ENCODE peak calls at places on chromosomes 6 and 20, in six cellular contexts. One of them, this sample, is unnamed.

GRCh38 chr6:104599821-104600658 is 259.7 kb downstream of the HACE1 start:
- DNase-seq in HepG2: no peak
- DNase-seq in SK-N-SH: no peak
- DNase-seq in K562: no peak
- DNase-seq in H1: no peak
- DNase-seq in GM12878: no peak
- DNase-seq in this sample: no peak

GRCh38 chr6:52815167-52816092 is 11.8 kb upstream of the GSTA1 start:
- DNase-seq in K562: peak
- DNase-seq in HepG2: peak
- DNase-seq in SK-N-SH: peak
- DNase-seq in H1: peak
- DNase-seq in GM12878: no peak
- DNase-seq in this sample: peak

GRCh38 chr6:42224222-42225042 is 6.8 kb upstream of the MRPS10 start:
- DNase-seq in SK-N-SH: no peak
- DNase-seq in K562: no peak
- DNase-seq in H1: no peak
- DNase-seq in HepG2: peak
- DNase-seq in GM12878: peak
- DNase-seq in this sample: no peak

GRCh38 chr6:85192186-85192585 is 257.7 kb upstream of the NT5E start:
- DNase-seq in SK-N-SH: no peak
- DNase-seq in HepG2: no peak
- DNase-seq in K562: no peak
- DNase-seq in GM12878: no peak
- DNase-seq in H1: no peak
- DNase-seq in this sample: no peak

GRCh38 chr6:43947860-43948259 is 177.8 kb downstream of the VEGFA start:
- DNase-seq in HepG2: no peak
- DNase-seq in H1: no peak
- DNase-seq in K562: no peak
- DNase-seq in GM12878: no peak
- DNase-seq in SK-N-SH: no peak
- DNase-seq in this sample: no peak

GRCh38 chr6:32941412-32941784 is 570 bp upstream of the HLA-DMB start:
- DNase-seq in HepG2: no peak
- DNase-seq in K562: no peak
- DNase-seq in H1: no peak
- DNase-seq in SK-N-SH: no peak
- DNase-seq in GM12878: peak
- DNase-seq in this sample: peak

GRCh38 chr6:115271434-115271833 is 789.3 kb downstream of the FRK start:
- DNase-seq in HepG2: no peak
- DNase-seq in GM12878: no peak
- DNase-seq in K562: no peak
- DNase-seq in SK-N-SH: no peak
- DNase-seq in H1: no peak
- DNase-seq in this sample: no peak

GRCh38 chr6:33195304-33196022 is 3.2 kb upstream of the COL11A2 start:
- DNase-seq in K562: no peak
- DNase-seq in H1: no peak
- DNase-seq in HepG2: no peak
- DNase-seq in SK-N-SH: no peak
- DNase-seq in GM12878: no peak
- DNase-seq in this sample: no peak

GRCh38 chr20:40651121-40651520 is 37.9 kb downstream of the MAFB start:
- DNase-seq in H1: no peak
- DNase-seq in GM12878: no peak
- DNase-seq in SK-N-SH: no peak
- DNase-seq in HepG2: no peak
- DNase-seq in K562: no peak
- DNase-seq in this sample: no peak

GRCh38 chr6:163418273-163419029 is 3.9 kb downstream of the QKI start:
- DNase-seq in K562: no peak
- DNase-seq in SK-N-SH: no peak
- DNase-seq in HepG2: no peak
- DNase-seq in GM12878: no peak
- DNase-seq in H1: no peak
- DNase-seq in this sample: no peak

GRCh38 chr20:53763707-53764415 is 170.2 kb upstream of the ZNF217 start:
- DNase-seq in HepG2: peak
- DNase-seq in H1: peak
- DNase-seq in SK-N-SH: no peak
- DNase-seq in K562: no peak
- DNase-seq in GM12878: no peak
- DNase-seq in this sample: no peak

GRCh38 chr6:87066449-87067288 is 28.2 kb downstream of the CGA start:
- DNase-seq in K562: peak
- DNase-seq in GM12878: peak
- DNase-seq in SK-N-SH: peak
- DNase-seq in HepG2: peak
- DNase-seq in H1: no peak
- DNase-seq in this sample: peak

GRCh38 chr20:9442858-9443257 is 71.5 kb upstream of the LAMP5 start:
- DNase-seq in K562: no peak
- DNase-seq in HepG2: peak
- DNase-seq in SK-N-SH: peak
- DNase-seq in H1: no peak
- DNase-seq in GM12878: peak
- DNase-seq in this sample: no peak

GRCh38 chr20:53157443-53158408 is 185.6 kb downstream of the TSHZ2 start:
- DNase-seq in H1: peak
- DNase-seq in K562: peak
- DNase-seq in SK-N-SH: no peak
- DNase-seq in HepG2: peak
- DNase-seq in GM12878: no peak
- DNase-seq in this sample: peak

GRCh38 chr20:31494131-31494530 is 19.0 kb downstream of the REM1 start:
- DNase-seq in SK-N-SH: no peak
- DNase-seq in H1: no peak
- DNase-seq in GM12878: no peak
- DNase-seq in HepG2: peak
- DNase-seq in K562: peak
- DNase-seq in this sample: peak

GRCh38 chr20:8756410-8756809 is 312.5 kb upstream of the PLCB4 start:
- DNase-seq in SK-N-SH: no peak
- DNase-seq in H1: no peak
- DNase-seq in GM12878: no peak
- DNase-seq in HepG2: peak
- DNase-seq in K562: peak
- DNase-seq in this sample: no peak

GRCh38 chr20:61895686-61896057 is 170.0 kb downstream of the TAF4 start:
- DNase-seq in K562: no peak
- DNase-seq in SK-N-SH: no peak
- DNase-seq in GM12878: no peak
- DNase-seq in H1: no peak
- DNase-seq in HepG2: no peak
- DNase-seq in this sample: no peak

GRCh38 chr20:36355469-36356171 is 49.5 kb downstream of the DLGAP4 start:
- DNase-seq in H1: no peak
- DNase-seq in SK-N-SH: no peak
- DNase-seq in K562: peak
- DNase-seq in HepG2: no peak
- DNase-seq in GM12878: no peak
- DNase-seq in this sample: no peak

GRCh38 chr6:150878347-150879213 is 13.1 kb downstream of the MTHFD1L start:
- DNase-seq in K562: no peak
- DNase-seq in GM12878: no peak
- DNase-seq in HepG2: peak
- DNase-seq in H1: no peak
- DNase-seq in SK-N-SH: no peak
- DNase-seq in this sample: no peak

GRCh38 chr6:159819932-159820640 is 20.0 kb downstream of the PNLDC1 start:
- DNase-seq in K562: no peak
- DNase-seq in GM12878: no peak
- DNase-seq in SK-N-SH: no peak
- DNase-seq in HepG2: no peak
- DNase-seq in H1: no peak
- DNase-seq in this sample: peak

GRCh38 chr20:12762725-12763124 is 246.0 kb upstream of the SPTLC3 start:
- DNase-seq in HepG2: no peak
- DNase-seq in GM12878: no peak
- DNase-seq in K562: no peak
- DNase-seq in H1: no peak
- DNase-seq in SK-N-SH: peak
- DNase-seq in this sample: no peak

GRCh38 chr20:11849270-11849920 is 68.3 kb upstream of the BTBD3 start:
- DNase-seq in SK-N-SH: no peak
- DNase-seq in K562: no peak
- DNase-seq in HepG2: no peak
- DNase-seq in GM12878: no peak
- DNase-seq in H1: no peak
- DNase-seq in this sample: no peak

GRCh38 chr20:63955281-63955845 is 853 bp downstream of the UCKL1 start:
- DNase-seq in GM12878: no peak
- DNase-seq in SK-N-SH: peak
- DNase-seq in H1: no peak
- DNase-seq in K562: peak
- DNase-seq in HepG2: peak
- DNase-seq in this sample: peak

GRCh38 chr20:59242714-59243626 is 57.4 kb upstream of the EDN3 start:
- DNase-seq in GM12878: no peak
- DNase-seq in SK-N-SH: no peak
- DNase-seq in K562: no peak
- DNase-seq in HepG2: no peak
- DNase-seq in H1: no peak
- DNase-seq in this sample: no peak

GRCh38 chr20:40945189-40945588 is 83.4 kb upstream of the TOP1 start:
- DNase-seq in GM12878: no peak
- DNase-seq in K562: no peak
- DNase-seq in SK-N-SH: no peak
- DNase-seq in HepG2: no peak
- DNase-seq in H1: no peak
- DNase-seq in this sample: no peak

GRCh38 chr6:11367638-11368199 is 135.3 kb upstream of the NEDD9 start:
- DNase-seq in HepG2: peak
- DNase-seq in GM12878: no peak
- DNase-seq in SK-N-SH: no peak
- DNase-seq in K562: no peak
- DNase-seq in H1: no peak
- DNase-seq in this sample: no peak

GRCh38 chr20:45919951-45920794 is 8.2 kb upstream of the PLTP start:
- DNase-seq in H1: no peak
- DNase-seq in K562: no peak
- DNase-seq in GM12878: no peak
- DNase-seq in SK-N-SH: peak
- DNase-seq in HepG2: no peak
- DNase-seq in this sample: no peak

GRCh38 chr6:45896783-45897441 is 118.7 kb downstream of the CLIC5 start:
- DNase-seq in H1: no peak
- DNase-seq in K562: no peak
- DNase-seq in GM12878: no peak
- DNase-seq in SK-N-SH: no peak
- DNase-seq in HepG2: no peak
- DNase-seq in this sample: no peak

GRCh38 chr20:63695419-63696310 is 787 bp upstream of the TNFRSF6B start:
- DNase-seq in GM12878: no peak
- DNase-seq in HepG2: no peak
- DNase-seq in SK-N-SH: peak
- DNase-seq in K562: peak
- DNase-seq in H1: no peak
- DNase-seq in this sample: no peak

DNA sequence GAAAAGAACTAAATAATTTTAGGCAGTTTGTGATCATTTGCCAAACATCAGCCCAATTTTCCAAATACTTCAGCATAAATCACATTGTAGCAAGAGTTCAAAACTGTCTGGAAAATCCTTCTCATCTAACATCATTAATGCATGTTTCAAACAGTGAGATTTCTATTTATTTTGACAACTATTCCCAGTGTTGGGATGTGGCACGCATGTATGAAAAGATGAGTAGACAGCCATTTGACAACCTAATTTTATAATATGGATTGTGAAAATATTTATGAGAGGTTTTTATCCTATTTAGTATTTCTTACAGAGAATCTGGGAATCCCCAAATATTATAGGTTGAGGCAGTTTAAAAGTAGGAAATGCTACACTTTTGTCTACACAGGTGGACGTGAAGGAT is 357.6 kb upstream of the ARID1B start:
- DNase-seq in GM12878: no peak
- DNase-seq in K562: no peak
- DNase-seq in HepG2: no peak
- DNase-seq in SK-N-SH: no peak
- DNase-seq in H1: no peak
- DNase-seq in this sample: no peak
- TF ChIP-seq GABPA in GM12878: no peak
- TF ChIP-seq GABPA in K562: no peak
- TF ChIP-seq GABPA in HepG2: no peak
- TF ChIP-seq GABPA in SK-N-SH: no peak
- TF ChIP-seq GABPA in H1: no peak
- TF ChIP-seq GABPA in this sample: no peak

GRCh38 chr6:154615483-154616025 is 105.1 kb upstream of the CNKSR3 start:
- DNase-seq in HepG2: peak
- DNase-seq in H1: no peak
- DNase-seq in GM12878: no peak
- DNase-seq in K562: peak
- DNase-seq in SK-N-SH: peak
- DNase-seq in this sample: no peak
- TF ChIP-seq POLR2AphosphoS5 in HepG2: no peak
- TF ChIP-seq POLR2AphosphoS5 in H1: no peak
- TF ChIP-seq POLR2AphosphoS5 in GM12878: no peak
- TF ChIP-seq POLR2AphosphoS5 in K562: peak
- TF ChIP-seq POLR2AphosphoS5 in SK-N-SH: no peak
- TF ChIP-seq POLR2AphosphoS5 in this sample: no peak

GRCh38 chr20:48901326-48901725 is 20.2 kb upstream of the ARFGEF2 start:
- DNase-seq in H1: no peak
- DNase-seq in SK-N-SH: no peak
- DNase-seq in HepG2: no peak
- DNase-seq in GM12878: no peak
- DNase-seq in K562: no peak
- DNase-seq in this sample: no peak
- H3K27ac ChIP-seq in H1: no peak
- H3K27ac ChIP-seq in SK-N-SH: no peak
- H3K27ac ChIP-seq in HepG2: no peak
- H3K27ac ChIP-seq in GM12878: no peak
- H3K27ac ChIP-seq in K562: no peak
- H3K27ac ChIP-seq in this sample: peak

GRCh38 chr20:57474191-57474590 is 50.7 kb downstream of the CTCFL start:
- DNase-seq in K562: no peak
- DNase-seq in GM12878: no peak
- DNase-seq in SK-N-SH: no peak
- DNase-seq in H1: no peak
- DNase-seq in HepG2: no peak
- DNase-seq in this sample: no peak

GRCh38 chr20:57474816-57475215 is 50.1 kb downstream of the CTCFL start:
- DNase-seq in K562: no peak
- DNase-seq in H1: no peak
- DNase-seq in SK-N-SH: no peak
- DNase-seq in HepG2: no peak
- DNase-seq in GM12878: no peak
- DNase-seq in this sample: no peak

GRCh38 chr20:57475388-57476072 is 49.4 kb downstream of the CTCFL start:
- DNase-seq in K562: no peak
- DNase-seq in HepG2: no peak
- DNase-seq in SK-N-SH: no peak
- DNase-seq in GM12878: no peak
- DNase-seq in H1: no peak
- DNase-seq in this sample: no peak

GRCh38 chr20:57471496-57472210 is 53.3 kb downstream of the CTCFL start:
- DNase-seq in H1: no peak
- DNase-seq in GM12878: no peak
- DNase-seq in K562: no peak
- DNase-seq in SK-N-SH: no peak
- DNase-seq in HepG2: no peak
- DNase-seq in this sample: no peak

GRCh38 chr20:57473246-57474042 is 51.5 kb downstream of the CTCFL start:
- DNase-seq in HepG2: no peak
- DNase-seq in K562: no peak
- DNase-seq in GM12878: peak
- DNase-seq in SK-N-SH: no peak
- DNase-seq in H1: no peak
- DNase-seq in this sample: peak
- TF ChIP-seq GABPA in HepG2: no peak
- TF ChIP-seq GABPA in K562: no peak
- TF ChIP-seq GABPA in GM12878: no peak
- TF ChIP-seq GABPA in SK-N-SH: no peak
- TF ChIP-seq GABPA in H1: no peak
- TF ChIP-seq GABPA in this sample: peak

This sample was measured in HL-60.